ENCODE peak calls at places on chromosomes 7 and 10, in eight cellular contexts. G, M, P, S, E, A, C and R are unnamed samples.

GRCh38 chr7:143285806-143286521 is 1.2 kb downstream of the TMEM139 start:
- DNase-seq in G (no peak), M (no peak), P (no peak), S (no peak), E (no peak), A (no peak), C (no peak), R (no peak)

GRCh38 chr7:66629222-66629658 is 559 bp downstream of the KCTD7 start:
- DNase-seq in G (no peak), M (no peak), P (no peak), S (peak; percentile 3), E (no peak), A (no peak), C (no peak), R (no peak)

GRCh38 chr10:87503892-87504291 is 801 bp upstream of the MINPP1 start:
- DNase-seq in G (no peak), M (no peak), P (no peak), S (peak; percentile 30), E (peak; percentile 18), A (no peak), C (no peak), R (no peak)

GRCh38 chr7:155998328-155998691 is 186.0 kb upstream of the SHH start:
- DNase-seq in G (no peak), M (no peak), P (no peak), S (no peak), E (no peak), A (no peak), C (no peak), R (peak; percentile 41)

GRCh38 chr10:25288181-25288580 is 113.4 kb downstream of the GPR158 start:
- DNase-seq in G (no peak), M (no peak), P (no peak), S (no peak), E (no peak), A (no peak), C (no peak), R (no peak)

GRCh38 chr7:22442187-22442886 is 57.7 kb downstream of the STEAP1B start:
- DNase-seq in G (no peak), M (no peak), P (no peak), S (peak; percentile 6), E (no peak), A (no peak), C (no peak), R (no peak)

GRCh38 chr10:128457136-128457535 is 330.9 kb upstream of the MKI67 start:
- DNase-seq in G (no peak), M (no peak), P (no peak), S (no peak), E (no peak), A (no peak), C (no peak), R (no peak)

GRCh38 chr7:40470817-40471216 is 336.0 kb downstream of the SUGCT start:
- DNase-seq in G (no peak), M (no peak), P (no peak), S (peak; percentile 64), E (peak; percentile 22), A (no peak), C (no peak), R (no peak)

GRCh38 chr7:30148951-30149459 is 14.2 kb downstream of the MTURN start:
- DNase-seq in G (no peak), M (peak; percentile 59), P (no peak), S (no peak), E (no peak), A (no peak), C (no peak), R (no peak)

GRCh38 chr10:100327701-100328009 is 2.4 kb downstream of the PKD2L1 start:
- DNase-seq in G (no peak), M (no peak), P (no peak), S (no peak), E (no peak), A (no peak), C (no peak), R (no peak)

GRCh38 chr7:29131678-29132077 is 14.7 kb downstream of the CPVL start:
- DNase-seq in G (no peak), M (no peak), P (no peak), S (no peak), E (no peak), A (no peak), C (no peak), R (no peak)

GRCh38 chr7:31055501-31055900 is 3.4 kb downstream of the ADCYAP1R1 start:
- DNase-seq in G (no peak), M (no peak), P (no peak), S (no peak), E (no peak), A (no peak), C (no peak), R (no peak)

GRCh38 chr10:30155401-30155800 is 96.0 kb upstream of the JCAD start:
- DNase-seq in G (no peak), M (no peak), P (no peak), S (peak; percentile 62), E (peak; percentile 34), A (no peak), C (no peak), R (no peak)

GRCh38 chr10:101901340-101901739 is 57.7 kb upstream of the KCNIP2 start:
- DNase-seq in G (no peak), M (no peak), P (no peak), S (no peak), E (no peak), A (no peak), C (no peak), R (no peak)

GRCh38 chr7:2471022-2471329 is 5.2 kb downstream of the GRIFIN start:
- DNase-seq in G (no peak), M (no peak), P (no peak), S (peak; percentile 35), E (peak; percentile 49), A (no peak), C (no peak), R (no peak)

GRCh38 chr10:66215005-66215404 is 710.8 kb upstream of the LRRTM3 start:
- DNase-seq in G (no peak), M (no peak), P (no peak), S (no peak), E (no peak), A (no peak), C (no peak), R (no peak)

GRCh38 chr10:88114368-88114767 is 250.9 kb downstream of the PTEN start:
- DNase-seq in G (no peak), M (no peak), P (no peak), S (peak; percentile 42), E (peak; percentile 44), A (no peak), C (no peak), R (no peak)

GRCh38 chr7:103499976-103500375 is 54.0 kb upstream of the SLC26A5 start:
- DNase-seq in G (no peak), M (no peak), P (no peak), S (peak; percentile 32), E (peak; percentile 4), A (no peak), C (no peak), R (no peak)

GRCh38 chr7:114212753-114213439 is 201.7 kb upstream of the FOXP2 start:
- DNase-seq in G (no peak), M (no peak), P (no peak), S (no peak), E (no peak), A (no peak), C (no peak), R (no peak)

GRCh38 chr10:78741541-78741940 is 327.2 kb upstream of the ZMIZ1 start:
- DNase-seq in G (no peak), M (no peak), P (no peak), S (no peak), E (no peak), A (no peak), C (no peak), R (no peak)

GRCh38 chr7:135856356-135857144 is 107.9 kb upstream of the FAM180A start:
- DNase-seq in G (no peak), M (no peak), P (no peak), S (peak; percentile 42), E (peak; percentile 5), A (no peak), C (peak; percentile 77), R (no peak)

GRCh38 chr10:59808896-59809643 is 55.8 kb upstream of the MRLN start:
- DNase-seq in G (no peak), M (peak; percentile 40), P (peak; percentile 42), S (peak; percentile 59), E (peak; percentile 72), A (no peak), C (peak; percentile 47), R (peak; percentile 65)

GRCh38 chr10:2914741-2915140 is 152.6 kb upstream of the PFKP start:
- DNase-seq in G (no peak), M (no peak), P (no peak), S (no peak), E (no peak), A (no peak), C (no peak), R (no peak)

GRCh38 chr7:117124585-117125220 is 171.4 kb downstream of the ST7 start:
- DNase-seq in G (no peak), M (peak; percentile 50), P (peak; percentile 32), S (peak; percentile 99), E (peak; percentile 99), A (no peak), C (peak; percentile 87), R (peak; percentile 50)

GRCh38 chr10:121696854-121697253 is 98.6 kb upstream of the FGFR2 start:
- DNase-seq in G (no peak), M (no peak), P (no peak), S (peak; percentile 6), E (no peak), A (no peak), C (peak; percentile 5), R (no peak)

GRCh38 chr10:128009357-128009756 is 102.5 kb downstream of the PTPRE start:
- DNase-seq in G (no peak), M (no peak), P (no peak), S (no peak), E (no peak), A (no peak), C (no peak), R (no peak)

GRCh38 chr7:134741901-134742635 is 37.4 kb upstream of the CALD1 start:
- DNase-seq in G (no peak), M (no peak), P (no peak), S (peak; percentile 99), E (peak; percentile 78), A (no peak), C (no peak), R (no peak)

GRCh38 chr10:16944081-16944922 is 127.1 kb upstream of the RSU1 start:
- DNase-seq in G (no peak), M (no peak), P (no peak), S (peak; percentile 88), E (no peak), A (no peak), C (no peak), R (no peak)

GRCh38 chr10:78028438-78029293 is 649 bp downstream of the POLR3A start:
- DNase-seq in G (peak; percentile 40), M (peak; percentile 48), P (peak; percentile 9), S (peak; percentile 64), E (peak; percentile 29), A (no peak), C (no peak), R (no peak)

GRCh38 chr10:84084342-84084741 is 55.0 kb upstream of the GHITM start:
- DNase-seq in G (no peak), M (no peak), P (no peak), S (no peak), E (no peak), A (no peak), C (no peak), R (no peak)